ENCODE peak calls at places on chromosomes 11 and 22, in four cellular contexts. T is endothelial cell of umbilical vein, E is mammary epithelial cell, K is HepG2. Z is an unnamed sample.

GRCh38 chr11:131691558-131692041 is 321.2 kb downstream of the NTM start:
- DNase-seq in T (peak; percentile 34), E (peak; percentile 58), K (no peak), Z (peak; percentile 15)

GRCh38 chr11:130042093-130042591 is 27.6 kb upstream of the APLP2 start:
- DNase-seq in T (peak; percentile 95), E (peak; percentile 91), K (peak; percentile 85), Z (peak; percentile 90)

GRCh38 chr11:108617055-108617454 is 23.5 kb upstream of the EXPH5 start:
- DNase-seq in T (no peak), E (no peak), K (no peak), Z (no peak)

GRCh38 chr22:46041642-46042041 is 64.7 kb upstream of the WNT7B start:
- DNase-seq in T (no peak), E (no peak), K (no peak), Z (no peak)

GRCh38 chr11:121240650-121241299 is 51.8 kb upstream of the SC5D start:
- DNase-seq in T (no peak), E (no peak), K (no peak), Z (no peak)

GRCh38 chr11:106152013-106152412 is 74.6 kb downstream of the AASDHPPT start:
- DNase-seq in T (no peak), E (peak; percentile 82), K (no peak), Z (peak; percentile 86)

GRCh38 chr11:112760378-112761060 is 200.7 kb upstream of the NCAM1 start:
- DNase-seq in T (no peak), E (no peak), K (no peak), Z (no peak)

GRCh38 chr11:8831861-8832260 is 79.1 kb upstream of the AKIP1 start:
- DNase-seq in T (no peak), E (no peak), K (no peak), Z (no peak)

GRCh38 chr11:65915101-65915820 is 3.6 kb downstream of the C11orf68 start:
- DNase-seq in T (no peak), E (no peak), K (no peak), Z (no peak)

GRCh38 chr11:111814567-111814966 is 48.4 kb upstream of the PPP2R1B start:
- DNase-seq in T (no peak), E (no peak), K (no peak), Z (peak; percentile 70)

GRCh38 chr11:130636672-130637463 is 188.4 kb downstream of the ADAMTS15 start:
- DNase-seq in T (peak; percentile 27), E (peak; percentile 95), K (peak; percentile 60), Z (peak; percentile 69)

GRCh38 chr11:129840236-129840635 is 24.6 kb downstream of the TMEM45B start:
- DNase-seq in T (no peak), E (no peak), K (no peak), Z (no peak)

GRCh38 chr11:5307256-5308019 is 5.7 kb upstream of the OR51B4 start:
- DNase-seq in T (no peak), E (no peak), K (no peak), Z (no peak)

GRCh38 chr22:39900306-39901227 is at the start of gene GRAP2:
- DNase-seq in T (no peak), E (no peak), K (no peak), Z (no peak)

GRCh38 chr11:103035656-103036434 is 56.1 kb downstream of the DCUN1D5 start:
- DNase-seq in T (peak; percentile 91), E (peak; percentile 61), K (peak; percentile 53), Z (peak; percentile 83)

GRCh38 chr11:3121931-3122774 is 43.0 kb downstream of the OSBPL5 start:
- DNase-seq in T (no peak), E (no peak), K (no peak), Z (no peak)

GRCh38 chr22:46297151-46297819 is 615 bp downstream of the GTSE1 start:
- DNase-seq in T (peak; percentile 46), E (peak; percentile 45), K (peak; percentile 11), Z (peak; percentile 9)

GRCh38 chr11:10267821-10268220 is 26.2 kb downstream of the SBF2 start:
- DNase-seq in T (no peak), E (no peak), K (no peak), Z (no peak)

GRCh38 chr22:29109853-29110252 is 37.0 kb downstream of the KREMEN1 start:
- DNase-seq in T (no peak), E (no peak), K (no peak), Z (peak; percentile 43)

GRCh38 chr11:46330887-46331652 is 16.2 kb upstream of the DGKZ start:
- DNase-seq in T (no peak), E (no peak), K (no peak), Z (no peak)
- TF ChIP-seq EZH2 in T (no peak), E (no peak), K (no peak), Z (no peak)

DNA sequence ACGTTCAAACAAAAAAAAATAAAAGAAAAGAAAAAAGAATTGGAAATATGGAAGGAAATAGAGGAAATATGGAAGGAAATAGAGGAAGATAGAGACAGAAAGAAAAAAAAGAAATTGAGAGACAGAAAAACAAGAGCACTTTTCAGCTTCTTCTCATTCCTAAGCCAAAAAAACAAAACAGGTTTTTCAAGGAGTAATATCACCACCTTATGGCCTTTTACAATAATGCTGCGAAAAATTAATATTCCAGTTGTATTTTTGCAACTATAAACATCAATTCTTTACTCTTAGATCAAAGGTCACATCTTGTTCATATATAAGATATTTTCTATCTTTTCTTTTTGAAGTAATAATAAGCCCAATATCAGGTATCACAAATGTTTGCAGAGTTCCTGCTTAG is 328.3 kb downstream of the FAT3 start:
- DNase-seq in T (no peak), E (peak; percentile 1), K (peak; percentile 2), Z (no peak)
- TF ChIP-seq CTCF in T (no peak), E (peak; percentile 31), K (peak; percentile 37), Z (no peak)

GRCh38 chr11:120134931-120135228 is 3.0 kb downstream of the TRIM29 start:
- DNase-seq in T (no peak), E (no peak), K (no peak), Z (no peak)
- H3K27me3 ChIP-seq in T (no peaks in the 10 kb centered on the region), E (no peaks in the 10 kb centered on the region), K (peaks cover 79% of the 10 kb centered on the region), Z (no peaks in the 10 kb centered on the region)

GRCh38 chr11:72589802-72590761 is 84.1 kb downstream of the PDE2A start:
- DNase-seq in T (peak; percentile 35), E (no peak), K (peak; percentile 48), Z (peak; percentile 10)
- TF ChIP-seq EZH2 in T (peak; percentile 55), E (no peak), K (no peak), Z (no peak)

DNA sequence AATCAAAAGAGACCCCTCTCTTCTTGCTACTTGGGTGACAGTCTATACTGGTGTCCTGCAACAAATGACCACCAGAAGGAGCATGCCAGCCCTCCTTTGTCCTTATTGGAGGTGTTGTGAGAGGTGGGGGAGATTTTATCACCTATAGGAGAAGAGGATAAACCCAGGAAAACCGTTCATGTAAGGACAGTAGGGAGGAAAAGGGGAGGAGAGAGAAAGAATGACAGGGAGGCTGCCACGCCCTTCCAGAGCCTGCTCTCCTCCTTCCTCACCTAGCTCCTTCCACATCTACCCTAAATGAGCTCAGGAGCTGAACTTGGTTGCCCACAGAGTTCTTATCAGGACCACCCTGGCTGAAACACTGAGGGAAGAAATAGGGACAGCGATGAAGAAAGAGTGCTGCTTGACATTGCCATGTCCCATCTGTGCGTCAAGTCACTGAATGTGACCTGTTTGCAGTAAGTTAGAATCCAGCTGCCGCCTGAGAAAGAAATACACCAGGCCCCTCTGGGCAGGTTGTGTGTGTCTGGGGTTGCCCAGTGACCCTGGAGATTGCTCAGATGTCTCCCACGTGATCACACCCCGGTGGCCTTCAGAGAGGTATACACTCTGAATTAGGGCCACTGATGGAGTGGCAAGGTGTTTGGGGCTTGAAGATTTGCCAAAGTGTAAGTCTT is 40.4 kb upstream of the ETS1 start:
- DNase-seq in T (no peak), E (no peak), K (no peak), Z (no peak)
- TF ChIP-seq CTCF in T (no peak), E (no peak), K (no peak), Z (no peak)

DNA sequence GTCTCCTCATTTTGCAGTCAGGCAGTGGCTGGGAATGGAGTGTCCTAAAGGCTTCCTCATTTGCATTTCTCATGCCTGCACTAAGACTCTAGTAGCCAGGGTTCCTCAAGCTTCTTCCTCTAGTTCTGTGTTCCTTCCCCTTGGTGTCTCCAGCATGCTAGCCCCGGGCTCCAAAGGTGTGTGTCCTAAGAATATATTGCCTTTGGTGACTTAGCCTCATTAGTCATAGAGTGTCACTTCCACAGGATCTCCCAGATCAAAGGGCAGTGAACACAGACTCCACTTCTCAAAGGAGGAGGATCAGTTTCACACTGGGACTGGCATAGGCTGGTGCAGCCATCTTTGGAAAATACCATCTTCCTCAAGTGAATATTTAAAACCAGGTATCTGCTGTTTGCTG is 21.4 kb upstream of the ACER3 start:
- DNase-seq in T (peak; percentile 40), E (no peak), K (no peak), Z (no peak)
- H3K27me3 ChIP-seq in T (no peaks in the 10 kb centered on the region), E (no peaks in the 10 kb centered on the region), K (peaks cover 31% of the 10 kb centered on the region), Z (peaks cover 36% of the 10 kb centered on the region)

GRCh38 chr11:636511-637332 is at the start of gene DRD4:
- DNase-seq in T (no peak), E (no peak), K (no peak), Z (no peak)

GRCh38 chr11:638616-639323 is 1.7 kb downstream of the DRD4 start:
- DNase-seq in T (no peak), E (no peak), K (no peak), Z (no peak)

GRCh38 chr11:639324-639977 is 2.4 kb downstream of the DRD4 start:
- DNase-seq in T (no peak), E (no peak), K (no peak), Z (no peak)

GRCh38 chr11:637333-637592 is 194 bp downstream of the DRD4 start:
- DNase-seq in T (no peak), E (no peak), K (no peak), Z (no peak)

DNA sequence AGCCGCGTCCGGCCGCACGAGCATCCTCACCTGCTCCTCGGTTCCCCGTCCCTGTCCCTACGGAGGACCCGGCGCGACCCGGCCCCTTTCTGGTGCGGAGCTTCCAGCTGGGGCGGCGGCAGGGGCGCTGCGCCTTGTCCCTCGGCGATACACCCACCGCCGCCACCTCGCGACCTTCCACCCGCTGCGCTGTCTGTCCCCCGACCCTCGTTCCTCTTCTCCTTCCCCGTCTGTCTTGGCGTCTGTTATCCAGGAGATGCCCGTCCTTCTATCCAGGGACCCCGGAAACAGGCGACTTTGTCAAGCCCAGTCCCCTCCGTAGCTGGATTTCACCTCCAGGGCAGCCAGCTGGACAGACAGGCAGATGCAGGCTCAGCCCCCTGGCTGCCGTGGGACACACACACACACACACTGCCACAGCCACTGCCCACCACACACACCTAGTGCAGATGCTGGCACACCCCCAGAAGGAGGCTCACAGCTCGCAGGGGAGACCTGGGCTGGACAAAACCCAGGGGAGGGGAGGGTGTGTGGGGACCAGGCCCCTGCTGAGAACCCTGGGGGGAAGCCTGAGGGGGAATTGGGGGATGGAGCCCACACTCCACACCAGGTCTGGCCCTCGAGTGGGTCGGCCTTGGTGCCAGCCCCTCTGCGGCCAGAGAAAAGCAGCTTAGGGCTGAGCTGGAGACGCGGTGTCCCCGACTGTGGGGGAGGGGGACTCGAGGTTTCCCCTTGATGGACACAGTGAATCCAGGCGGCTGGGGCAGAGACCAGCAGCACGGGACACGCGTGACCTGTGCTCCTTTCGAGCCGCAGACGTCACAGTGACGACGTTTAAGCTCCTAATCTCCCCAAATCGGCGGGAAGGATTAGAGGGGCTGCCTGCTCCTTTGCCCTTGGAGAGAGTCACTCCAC is 781 bp downstream of the DRD4 start:
- DNase-seq in T (no peak), E (no peak), K (no peak), Z (no peak)
- TF ChIP-seq EZH2 in T (peak; percentile 90), E (peak; percentile 22), K (no peak), Z (peak; percentile 92)

Z was measured in fibroblast of lung.